ENCODE peak calls at places on chromosomes 4 and X, in nine cellular contexts. O, Y, D, T, F, Q, R, S and E are unnamed samples.

GRCh38 chr4:78186597-78187543 is 129.7 kb downstream of the FRAS1 start:
- ATAC-seq in O (no peak), Y (no peak), D (no peak), T (no peak), F (no peak), Q (no peak), R (no peak), S (no peak), E (no peak)

GRCh38 chr4:173490817-173491518 is 39.1 kb downstream of the HAND2 start:
- ATAC-seq in O (peak; percentile 40), Y (no peak), D (no peak), T (peak; percentile 57), F (no peak), Q (peak; percentile 45), R (no peak), S (no peak), E (no peak)

GRCh38 chr4:27272264-27272663 is 411.6 kb downstream of the STIM2 start:
- ATAC-seq in O (no peak), Y (no peak), D (no peak), T (no peak), F (no peak), Q (no peak), R (no peak), S (no peak), E (no peak)

GRCh38 chr4:29970626-29971025 is 749.5 kb upstream of the PCDH7 start:
- ATAC-seq in O (no peak), Y (no peak), D (no peak), T (no peak), F (no peak), Q (no peak), R (no peak), S (no peak), E (no peak)

GRCh38 chrX:38126179-38126578 is 94.5 kb downstream of the SRPX start:
- ATAC-seq in O (no peak), Y (no peak), D (no peak), T (no peak), F (no peak), Q (no peak), R (no peak), S (no peak), E (peak; percentile 75)

GRCh38 chr4:39686997-39687396 is 10.9 kb upstream of the UBE2K start:
- ATAC-seq in O (no peak), Y (no peak), D (no peak), T (no peak), F (no peak), Q (no peak), R (no peak), S (no peak), E (no peak)

GRCh38 chrX:136954930-136955329 is 74.4 kb upstream of the RBMX start:
- ATAC-seq in O (no peak), Y (no peak), D (no peak), T (peak; percentile 86), F (no peak), Q (no peak), R (peak; percentile 64), S (no peak), E (no peak)

GRCh38 chr4:39357002-39357401 is 9.2 kb downstream of the RFC1 start:
- ATAC-seq in O (no peak), Y (no peak), D (peak; percentile 69), T (no peak), F (no peak), Q (no peak), R (no peak), S (no peak), E (no peak)

GRCh38 chr4:24328300-24328699 is 256.1 kb downstream of the DHX15 start:
- ATAC-seq in O (no peak), Y (no peak), D (no peak), T (no peak), F (no peak), Q (no peak), R (no peak), S (no peak), E (no peak)

GRCh38 chrX:119638725-119639471 is 32.7 kb upstream of the NKRF start:
- ATAC-seq in O (no peak), Y (no peak), D (peak; percentile 90), T (no peak), F (no peak), Q (peak; percentile 55), R (no peak), S (no peak), E (peak; percentile 36)

GRCh38 chr4:173370130-173370476 is 651 bp upstream of the SAP30 start:
- ATAC-seq in O (peak; percentile 18), Y (peak; percentile 11), D (peak; percentile 61), T (peak; percentile 6), F (peak; percentile 8), Q (peak; percentile 1), R (no peak), S (peak; percentile 53), E (no peak)

GRCh38 chr4:117957570-117957969 is 76.7 kb upstream of the NDST3 start:
- ATAC-seq in O (no peak), Y (no peak), D (no peak), T (no peak), F (no peak), Q (no peak), R (no peak), S (no peak), E (no peak)

GRCh38 chr4:153788419-153789276 is at the start of gene SFRP2:
- ATAC-seq in O (no peak), Y (no peak), D (no peak), T (peak; percentile 10), F (no peak), Q (no peak), R (no peak), S (no peak), E (no peak)